ENCODE peak calls at places on chromosomes 11 and 22, in seven cellular contexts. One of them, this sample, is unnamed.

GRCh38 chr11:33135216-33135615 is 26.1 kb downstream of the CSTF3 start:
- DNase-seq in spleen: no peak
- DNase-seq in tibial nerve: no peak
- DNase-seq in mesenchymal stem cell: peak; percentile 84
- DNase-seq in cardiac muscle cell: peak; percentile 81
- DNase-seq in sigmoid colon: no peak
- DNase-seq in mammary epithelial cell: no peak
- DNase-seq in this sample: no peak

GRCh38 chr22:30806391-30806861 is 111.8 kb downstream of the OSBP2 start:
- DNase-seq in mammary epithelial cell: peak; percentile 92
- DNase-seq in spleen: no peak
- DNase-seq in cardiac muscle cell: peak; percentile 54
- DNase-seq in mesenchymal stem cell: peak; percentile 14
- DNase-seq in sigmoid colon: no peak
- DNase-seq in tibial nerve: no peak
- DNase-seq in this sample: no peak

GRCh38 chr11:120610101-120610500 is 98.6 kb downstream of the GRIK4 start:
- DNase-seq in spleen: no peak
- DNase-seq in mammary epithelial cell: no peak
- DNase-seq in tibial nerve: no peak
- DNase-seq in cardiac muscle cell: no peak
- DNase-seq in mesenchymal stem cell: no peak
- DNase-seq in sigmoid colon: no peak
- DNase-seq in this sample: no peak

GRCh38 chr11:76803811-76804600 is 20.9 kb downstream of the TSKU start:
- DNase-seq in sigmoid colon: no peak
- DNase-seq in cardiac muscle cell: peak; percentile 65
- DNase-seq in tibial nerve: peak; percentile 44
- DNase-seq in mesenchymal stem cell: peak; percentile 63
- DNase-seq in mammary epithelial cell: no peak
- DNase-seq in spleen: peak; percentile 41
- DNase-seq in this sample: peak; percentile 62

GRCh38 chr22:32728291-32728690 is 73.2 kb upstream of the TIMP3 start:
- DNase-seq in sigmoid colon: no peak
- DNase-seq in cardiac muscle cell: no peak
- DNase-seq in tibial nerve: no peak
- DNase-seq in mammary epithelial cell: no peak
- DNase-seq in mesenchymal stem cell: no peak
- DNase-seq in spleen: no peak
- DNase-seq in this sample: no peak

GRCh38 chr11:96219981-96220623 is 122.9 kb downstream of the MAML2 start:
- DNase-seq in mammary epithelial cell: no peak
- DNase-seq in cardiac muscle cell: peak; percentile 61
- DNase-seq in mesenchymal stem cell: peak; percentile 91
- DNase-seq in spleen: no peak
- DNase-seq in sigmoid colon: no peak
- DNase-seq in tibial nerve: no peak
- DNase-seq in this sample: no peak

GRCh38 chr11:48107188-48107704 is 109.4 kb upstream of the OR4B1 start:
- DNase-seq in mammary epithelial cell: peak; percentile 57
- DNase-seq in spleen: peak; percentile 86
- DNase-seq in mesenchymal stem cell: peak; percentile 56
- DNase-seq in sigmoid colon: no peak
- DNase-seq in cardiac muscle cell: no peak
- DNase-seq in tibial nerve: no peak
- DNase-seq in this sample: no peak

GRCh38 chr22:46241397-46242007 is 8.6 kb downstream of the CDPF1 start:
- DNase-seq in cardiac muscle cell: no peak
- DNase-seq in spleen: no peak
- DNase-seq in mesenchymal stem cell: no peak
- DNase-seq in mammary epithelial cell: no peak
- DNase-seq in tibial nerve: no peak
- DNase-seq in sigmoid colon: no peak
- DNase-seq in this sample: no peak

GRCh38 chr11:12211331-12212065 is 101.1 kb downstream of the MICAL2 start:
- DNase-seq in mammary epithelial cell: no peak
- DNase-seq in mesenchymal stem cell: no peak
- DNase-seq in tibial nerve: no peak
- DNase-seq in cardiac muscle cell: no peak
- DNase-seq in spleen: peak; percentile 56
- DNase-seq in sigmoid colon: no peak
- DNase-seq in this sample: no peak

GRCh38 chr11:74443071-74443864 is 24.1 kb downstream of the KCNE3 start:
- DNase-seq in cardiac muscle cell: peak; percentile 27
- DNase-seq in mesenchymal stem cell: no peak
- DNase-seq in mammary epithelial cell: peak; percentile 57
- DNase-seq in sigmoid colon: no peak
- DNase-seq in tibial nerve: no peak
- DNase-seq in spleen: no peak
- DNase-seq in this sample: no peak

GRCh38 chr11:19597876-19598275 is 114.8 kb upstream of the NAV2 start:
- DNase-seq in mesenchymal stem cell: peak; percentile 10
- DNase-seq in mammary epithelial cell: no peak
- DNase-seq in spleen: no peak
- DNase-seq in tibial nerve: no peak
- DNase-seq in sigmoid colon: no peak
- DNase-seq in cardiac muscle cell: no peak
- DNase-seq in this sample: no peak

GRCh38 chr11:115247404-115247803 is 256.8 kb downstream of the CADM1 start:
- DNase-seq in spleen: no peak
- DNase-seq in cardiac muscle cell: no peak
- DNase-seq in tibial nerve: no peak
- DNase-seq in sigmoid colon: no peak
- DNase-seq in mesenchymal stem cell: no peak
- DNase-seq in mammary epithelial cell: no peak
- DNase-seq in this sample: no peak

GRCh38 chr22:24153353-24153752 is 27.9 kb upstream of the SUSD2 start:
- DNase-seq in tibial nerve: no peak
- DNase-seq in spleen: peak; percentile 85
- DNase-seq in cardiac muscle cell: peak; percentile 29
- DNase-seq in mammary epithelial cell: no peak
- DNase-seq in mesenchymal stem cell: peak; percentile 74
- DNase-seq in sigmoid colon: no peak
- DNase-seq in this sample: peak; percentile 71

GRCh38 chr22:50599816-50600454 is 658 bp upstream of the MAPK8IP2 start:
- DNase-seq in spleen: peak; percentile 85
- DNase-seq in sigmoid colon: peak; percentile 72
- DNase-seq in mesenchymal stem cell: peak; percentile 43
- DNase-seq in mammary epithelial cell: peak; percentile 8
- DNase-seq in cardiac muscle cell: peak; percentile 46
- DNase-seq in tibial nerve: peak; percentile 33
- DNase-seq in this sample: peak; percentile 81

GRCh38 chr22:23786261-23786710 is 480 bp upstream of the SMARCB1 start:
- DNase-seq in spleen: no peak
- DNase-seq in tibial nerve: no peak
- DNase-seq in mesenchymal stem cell: no peak
- DNase-seq in mammary epithelial cell: no peak
- DNase-seq in sigmoid colon: no peak
- DNase-seq in cardiac muscle cell: no peak
- DNase-seq in this sample: peak; percentile 49

GRCh38 chr11:95711945-95712221 is 77.7 kb downstream of the FAM76B start:
- DNase-seq in spleen: no peak
- DNase-seq in tibial nerve: no peak
- DNase-seq in mesenchymal stem cell: no peak
- DNase-seq in sigmoid colon: no peak
- DNase-seq in mammary epithelial cell: no peak
- DNase-seq in cardiac muscle cell: no peak
- DNase-seq in this sample: no peak

GRCh38 chr11:99739464-99740089 is 718.8 kb downstream of the CNTN5 start:
- DNase-seq in mesenchymal stem cell: peak; percentile 51
- DNase-seq in mammary epithelial cell: peak; percentile 1
- DNase-seq in tibial nerve: peak; percentile 17
- DNase-seq in cardiac muscle cell: peak; percentile 68
- DNase-seq in sigmoid colon: no peak
- DNase-seq in spleen: no peak
- DNase-seq in this sample: no peak

GRCh38 chr11:76209671-76209955 is 3.3 kb upstream of the WNT11 start:
- DNase-seq in spleen: no peak
- DNase-seq in tibial nerve: no peak
- DNase-seq in mammary epithelial cell: no peak
- DNase-seq in sigmoid colon: no peak
- DNase-seq in cardiac muscle cell: no peak
- DNase-seq in mesenchymal stem cell: no peak
- DNase-seq in this sample: peak; percentile 18

GRCh38 chr11:126874831-126875230 is 125.7 kb downstream of the KIRREL3 start:
- DNase-seq in sigmoid colon: no peak
- DNase-seq in cardiac muscle cell: no peak
- DNase-seq in mammary epithelial cell: no peak
- DNase-seq in spleen: no peak
- DNase-seq in tibial nerve: no peak
- DNase-seq in mesenchymal stem cell: no peak
- DNase-seq in this sample: no peak

GRCh38 chr11:29063630-29064361 is 953.0 kb downstream of the KCNA4 start:
- DNase-seq in sigmoid colon: no peak
- DNase-seq in spleen: no peak
- DNase-seq in cardiac muscle cell: no peak
- DNase-seq in tibial nerve: no peak
- DNase-seq in mammary epithelial cell: no peak
- DNase-seq in mesenchymal stem cell: peak; percentile 14
- DNase-seq in this sample: no peak

DNA sequence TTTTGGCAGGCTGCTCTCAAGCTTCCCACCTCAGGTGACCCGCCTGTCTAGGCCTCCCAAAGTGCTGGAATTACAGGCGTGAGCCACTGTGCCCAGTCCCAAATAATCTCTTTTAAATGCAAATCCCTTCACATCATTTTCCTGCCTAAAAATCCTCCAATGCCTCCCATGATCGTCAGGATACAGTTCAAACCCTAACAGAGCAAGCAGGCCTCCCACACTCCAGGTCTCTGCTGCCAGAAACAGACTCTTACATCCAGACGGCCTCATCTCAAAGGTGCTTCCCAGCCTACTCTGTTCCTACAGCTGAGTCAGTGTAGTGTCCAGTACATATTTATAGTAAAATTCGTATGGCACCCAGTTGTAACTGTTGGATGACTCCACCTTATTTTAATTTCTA is 8.3 kb downstream of the SIRT3 start:
- DNase-seq in mammary epithelial cell: no peak
- DNase-seq in tibial nerve: no peak
- DNase-seq in sigmoid colon: peak; percentile 17
- DNase-seq in spleen: no peak
- DNase-seq in cardiac muscle cell: no peak
- DNase-seq in mesenchymal stem cell: no peak
- DNase-seq in this sample: no peak
- H3K27ac ChIP-seq in mammary epithelial cell: no peak overlapping the region
- H3K27ac ChIP-seq in tibial nerve: no peak overlapping the region
- H3K27ac ChIP-seq in sigmoid colon: no peak overlapping the region
- H3K27ac ChIP-seq in spleen: no peak overlapping the region
- H3K27ac ChIP-seq in cardiac muscle cell: no peak overlapping the region
- H3K27ac ChIP-seq in mesenchymal stem cell: no peak overlapping the region
- H3K27ac ChIP-seq in this sample: no peak overlapping the region

DNA sequence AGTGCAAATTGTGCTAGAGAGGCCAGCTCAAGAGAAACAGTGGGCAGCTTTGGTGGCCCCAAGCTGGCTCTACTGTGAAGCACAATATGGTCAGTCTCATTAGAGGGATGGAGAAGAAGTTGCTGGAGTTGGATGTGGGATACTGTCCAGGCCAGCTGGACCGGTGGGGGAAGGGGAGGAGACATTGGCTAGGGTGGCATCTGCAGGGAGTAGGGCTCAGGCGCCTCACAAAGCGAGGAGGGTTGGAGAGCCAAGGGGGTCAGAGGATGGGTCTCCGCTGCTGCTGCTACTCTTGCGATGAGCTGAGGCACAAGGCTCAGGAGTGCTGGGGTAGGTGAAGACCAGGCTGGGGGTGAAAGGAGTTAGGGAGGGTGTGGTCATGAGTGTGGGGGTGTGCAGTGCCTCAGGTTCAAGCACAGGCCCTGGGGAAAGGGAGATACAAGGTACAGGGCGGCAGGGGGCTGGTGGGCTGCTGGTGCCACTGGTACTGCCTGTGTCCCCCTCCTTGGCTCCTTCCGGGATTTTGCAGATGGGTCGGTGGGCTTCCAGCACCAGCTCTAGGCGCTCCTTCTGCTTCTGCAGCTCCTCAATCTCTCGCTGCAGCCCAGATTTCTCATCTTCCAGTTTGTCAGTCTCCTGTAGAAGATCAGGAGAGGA is 2.3 kb downstream of the CCDC85B start:
- DNase-seq in mammary epithelial cell: no peak
- DNase-seq in tibial nerve: no peak
- DNase-seq in sigmoid colon: no peak
- DNase-seq in mesenchymal stem cell: no peak
- DNase-seq in cardiac muscle cell: no peak
- DNase-seq in spleen: peak; percentile 81
- DNase-seq in this sample: no peak
- H3K4me3 ChIP-seq in mammary epithelial cell: peak overlapping the region; percentile 41
- H3K4me3 ChIP-seq in tibial nerve: no peak overlapping the region
- H3K4me3 ChIP-seq in sigmoid colon: no peak overlapping the region
- H3K4me3 ChIP-seq in mesenchymal stem cell: no peak overlapping the region
- H3K4me3 ChIP-seq in cardiac muscle cell: no peak overlapping the region
- H3K4me3 ChIP-seq in spleen: no peak overlapping the region
- H3K4me3 ChIP-seq in this sample: peak overlapping the region; percentile 84

DNA sequence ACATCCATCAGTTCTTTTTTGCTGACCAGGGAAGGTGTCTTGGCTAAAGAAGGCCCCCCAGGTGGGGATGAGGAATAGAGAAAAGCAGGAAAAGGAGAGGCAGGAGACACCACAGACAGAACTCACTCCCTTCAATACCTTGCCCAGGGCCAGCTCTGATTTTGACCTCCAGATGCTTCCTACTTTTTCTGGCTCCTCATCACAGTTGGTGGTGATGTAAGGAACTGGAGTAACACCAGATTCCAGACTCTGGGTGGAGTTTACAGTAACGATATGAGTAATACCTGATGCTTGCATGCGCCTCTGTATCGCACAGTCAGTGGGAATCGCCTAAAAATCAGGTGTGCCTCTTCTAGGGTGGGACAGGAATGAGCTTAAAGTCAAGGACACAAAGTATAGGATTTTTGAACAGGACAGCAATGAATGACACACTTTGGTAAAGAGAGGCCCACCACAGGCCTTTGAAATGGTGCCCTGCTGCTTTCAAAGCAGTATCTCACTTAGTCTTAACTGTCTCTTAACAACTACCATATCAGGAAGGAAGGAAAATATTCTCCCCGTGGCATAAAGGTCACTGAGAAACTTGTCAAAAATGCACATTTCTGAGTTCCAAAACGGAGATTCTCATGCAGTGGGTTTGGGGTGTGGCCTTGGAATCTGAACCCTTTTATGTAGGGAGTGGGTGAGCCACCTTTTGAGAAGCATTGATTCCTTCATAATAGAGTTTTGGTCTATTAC is 140.8 kb downstream of the SNX19 start:
- DNase-seq in sigmoid colon: no peak
- DNase-seq in cardiac muscle cell: no peak
- DNase-seq in mesenchymal stem cell: peak; percentile 43
- DNase-seq in tibial nerve: no peak
- DNase-seq in spleen: no peak
- DNase-seq in mammary epithelial cell: peak; percentile 70
- DNase-seq in this sample: no peak
- H3K27ac ChIP-seq in sigmoid colon: no peak overlapping the region
- H3K27ac ChIP-seq in cardiac muscle cell: no peak overlapping the region
- H3K27ac ChIP-seq in mesenchymal stem cell: no peak overlapping the region
- H3K27ac ChIP-seq in tibial nerve: no peak overlapping the region
- H3K27ac ChIP-seq in spleen: peak overlapping the region; percentile 15
- H3K27ac ChIP-seq in mammary epithelial cell: no peak overlapping the region
- H3K27ac ChIP-seq in this sample: no peak overlapping the region

DNA sequence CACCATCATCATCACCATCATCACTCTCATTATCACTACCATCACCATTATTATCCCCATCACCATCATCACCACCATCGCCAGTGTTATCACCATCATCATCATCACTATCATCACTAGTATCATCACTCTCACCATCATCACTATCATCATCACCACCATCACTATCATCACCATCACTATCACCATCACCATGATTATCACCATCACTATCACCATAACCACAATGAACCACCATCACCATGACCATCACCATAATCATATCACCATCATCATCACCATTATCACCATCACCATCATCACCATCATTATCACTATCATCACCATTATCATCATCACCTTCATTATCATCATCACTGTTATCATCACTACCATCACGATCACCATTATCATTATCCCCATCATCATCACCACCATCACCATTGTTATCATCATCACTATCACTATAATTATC is 326.7 kb downstream of the BRD1 start:
- DNase-seq in tibial nerve: no peak
- DNase-seq in mesenchymal stem cell: no peak
- DNase-seq in spleen: no peak
- DNase-seq in sigmoid colon: no peak
- DNase-seq in mammary epithelial cell: no peak
- DNase-seq in cardiac muscle cell: no peak
- DNase-seq in this sample: no peak
- H3K4me3 ChIP-seq in tibial nerve: no peak overlapping the region
- H3K4me3 ChIP-seq in mesenchymal stem cell: no peak overlapping the region
- H3K4me3 ChIP-seq in spleen: no peak overlapping the region
- H3K4me3 ChIP-seq in sigmoid colon: no peak overlapping the region
- H3K4me3 ChIP-seq in mammary epithelial cell: no peak overlapping the region
- H3K4me3 ChIP-seq in cardiac muscle cell: no peak overlapping the region
- H3K4me3 ChIP-seq in this sample: no peak overlapping the region

This sample was measured in naive thymus-derived CD4-positive, alpha-beta T cell.